ENCODE peak calls at places on chromosomes 13 and 19, in four cellular contexts. B, D, V and K are unnamed samples.
A peak's percentile ranks its signal among the peaks of the same experiment; 100 is the strongest.

GRCh38 chr13:105363747-105364177 is 1171.7 kb downstream of the EFNB2 start:
- DNase-seq in B (no peak), D (no peak), V (no peak), K (no peak)

GRCh38 chr13:30619731-30620130 is 2.0 kb downstream of the USPL1 start:
- DNase-seq in B (no peak), D (no peak), V (no peak), K (no peak)

GRCh38 chr19:39111593-39112199 is 13.9 kb upstream of the PAK4 start:
- DNase-seq in B (no peak), D (no peak), V (no peak), K (no peak)

GRCh38 chr13:32720026-32720425 is 133.8 kb downstream of the PDS5B start:
- DNase-seq in B (no peak), D (no peak), V (no peak), K (no peak)

GRCh38 chr19:13799669-13800068 is 4.4 kb downstream of the ZSWIM4 start:
- DNase-seq in B (no peak), D (no peak), V (no peak), K (no peak)

GRCh38 chr13:38803566-38803965 is 116.7 kb downstream of the FREM2 start:
- DNase-seq in B (no peak), D (no peak), V (no peak), K (no peak)

GRCh38 chr19:49222011-49222410 is 64.4 kb downstream of the TRPM4 start:
- DNase-seq in B (no peak), D (no peak), V (no peak), K (no peak)

GRCh38 chr19:30434797-30435594 is 62.8 kb downstream of the ZNF536 start:
- DNase-seq in B (no peak), D (no peak), V (no peak), K (no peak)

GRCh38 chr19:46967578-46968018 is 52.0 kb upstream of the NPAS1 start:
- DNase-seq in B (peak; percentile 39), D (no peak), V (no peak), K (no peak)

GRCh38 chr19:15367439-15367838 is 12.1 kb downstream of the AKAP8 start:
- DNase-seq in B (no peak), D (no peak), V (no peak), K (no peak)

GRCh38 chr19:15371119-15371518 is 8.5 kb downstream of the AKAP8 start:
- DNase-seq in B (no peak), D (no peak), V (no peak), K (no peak)

GRCh38 chr19:15368798-15369593 is 10.6 kb downstream of the AKAP8 start:
- DNase-seq in B (no peak), D (peak; percentile 64), V (no peak), K (no peak)

GRCh38 chr19:15368051-15368632 is 11.4 kb downstream of the AKAP8 start:
- DNase-seq in B (no peak), D (no peak), V (no peak), K (no peak)

GRCh38 chr19:15369594-15369891 is 10.0 kb downstream of the AKAP8 start:
- DNase-seq in B (no peak), D (no peak), V (no peak), K (no peak)
- H3K27ac ChIP-seq in B (no peak overlapping the region), D (no peak overlapping the region), V (no peak overlapping the region), K (no peak overlapping the region)

GRCh38 chr13:113840541-113841354 is 23.1 kb downstream of the GAS6 start:
- DNase-seq in B (no peak), D (no peak), V (no peak), K (no peak)
- H3K4me3 ChIP-seq in B (no peak overlapping the region), D (no peak overlapping the region), V (no peak overlapping the region), K (no peak overlapping the region)

GRCh38 chr19:33377586-33378475 is 4.3 kb downstream of the CEBPG start:
- DNase-seq in B (no peak), D (no peak), V (peak; percentile 68), K (no peak)

GRCh38 chr19:33375156-33375744 is 1.7 kb downstream of the CEBPG start:
- DNase-seq in B (no peak), D (no peak), V (no peak), K (no peak)

GRCh38 chr19:33375760-33376159 is 2.3 kb downstream of the CEBPG start:
- DNase-seq in B (peak; percentile 61), D (no peak), V (no peak), K (no peak)

GRCh38 chr19:33376931-33377557 is 3.5 kb downstream of the CEBPG start:
- DNase-seq in B (no peak), D (no peak), V (no peak), K (no peak)

DNA sequence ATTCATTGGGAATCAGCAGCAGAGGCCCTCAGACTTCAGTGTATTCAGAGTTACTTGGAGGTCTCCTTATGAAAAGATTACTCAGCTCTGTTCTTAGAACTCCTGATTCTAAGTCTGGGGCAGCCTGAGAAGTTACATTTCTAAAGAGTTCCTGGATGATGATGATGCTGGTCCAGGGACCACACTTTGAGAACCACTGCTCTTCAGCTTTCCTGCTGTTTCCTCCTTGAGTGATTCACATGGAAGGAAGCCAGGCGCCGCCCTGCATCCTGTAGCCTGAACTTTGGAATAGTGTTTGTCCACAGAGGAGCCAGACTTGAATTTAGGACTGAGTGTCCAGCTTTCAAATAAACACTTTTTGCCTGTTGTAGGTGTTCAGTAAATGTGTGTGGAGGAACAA is 2.9 kb downstream of the CEBPG start:
- DNase-seq in B (peak; percentile 67), D (peak; percentile 92), V (peak; percentile 92), K (peak; percentile 74)
- H3K27ac ChIP-seq in B (peak overlapping the region; percentile 93), D (no peak overlapping the region), V (peak overlapping the region; percentile 66), K (no peak overlapping the region)

DNA sequence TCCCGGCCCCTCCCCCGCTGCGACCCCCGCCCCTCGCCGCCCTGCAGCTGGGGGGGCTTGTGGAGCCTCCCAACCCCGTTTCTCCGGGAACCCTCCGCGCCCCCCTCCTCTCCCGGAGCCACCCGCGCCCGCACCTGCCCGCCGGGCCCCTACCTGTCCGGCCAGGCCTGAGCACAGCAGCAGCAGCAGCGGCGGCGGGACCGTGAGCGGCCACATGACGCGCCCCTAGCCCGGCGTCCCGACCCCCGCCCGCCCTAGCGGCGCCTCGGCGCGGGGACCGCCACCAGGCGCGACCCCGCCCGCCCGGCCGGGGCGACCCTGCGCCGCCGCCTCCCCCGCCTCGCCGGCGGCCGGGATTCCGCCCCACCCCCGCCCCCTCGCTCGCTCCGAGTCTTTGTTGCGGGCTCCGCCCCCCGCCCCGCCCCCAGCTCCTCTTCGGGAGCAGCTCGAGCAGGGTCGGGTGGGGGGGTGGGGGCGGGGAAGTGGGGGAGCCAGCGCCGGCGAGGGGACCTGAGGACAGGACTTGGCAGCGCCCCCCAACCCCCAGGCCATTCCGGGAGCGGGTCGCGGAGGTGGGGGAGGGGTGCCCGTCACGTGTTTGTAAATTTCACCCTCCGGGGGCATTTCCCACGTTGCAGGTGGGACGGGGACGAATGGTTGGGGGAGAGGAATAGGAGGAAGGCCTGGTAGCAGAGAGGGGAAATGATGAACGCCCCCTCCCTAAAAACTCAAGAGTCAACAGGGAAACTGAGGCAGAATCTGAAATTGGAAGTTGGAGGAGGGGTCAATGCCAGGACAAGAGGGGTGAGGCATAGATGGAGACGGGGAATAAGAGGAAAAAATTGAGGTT is at the start of gene OLFM2:
- DNase-seq in B (peak; percentile 54), D (no peak), V (no peak), K (no peak)
- H3K4me3 ChIP-seq in B (peak within 1 kb of the TSS; percentile 40), D (no peak within 1 kb of the TSS), V (no peak within 1 kb of the TSS), K (peak within 1 kb of the TSS; percentile 35)

DNA sequence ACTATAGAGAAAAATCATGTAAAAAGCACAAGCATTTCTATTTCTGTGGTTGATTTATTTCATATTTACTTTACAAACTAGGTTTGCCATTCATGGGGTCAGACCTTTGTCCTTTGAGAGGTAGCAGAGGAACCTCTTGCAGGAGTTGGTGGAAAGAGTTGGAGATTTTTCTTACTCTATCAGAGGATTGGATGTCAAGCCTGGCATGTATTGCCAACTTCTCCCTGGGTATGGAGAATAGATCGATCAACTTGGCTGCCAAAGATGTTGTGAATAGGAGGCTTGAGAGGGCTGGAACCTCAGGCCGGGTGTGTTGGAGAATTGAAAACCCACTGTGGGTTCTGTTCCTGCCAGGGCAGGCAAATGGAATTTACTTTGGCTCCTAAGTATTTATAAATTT is 81.2 kb downstream of the WDFY2 start:
- DNase-seq in B (no peak), D (no peak), V (no peak), K (no peak)
- H3K27ac ChIP-seq in B (no peak overlapping the region), D (no peak overlapping the region), V (no peak overlapping the region), K (no peak overlapping the region)

DNA sequence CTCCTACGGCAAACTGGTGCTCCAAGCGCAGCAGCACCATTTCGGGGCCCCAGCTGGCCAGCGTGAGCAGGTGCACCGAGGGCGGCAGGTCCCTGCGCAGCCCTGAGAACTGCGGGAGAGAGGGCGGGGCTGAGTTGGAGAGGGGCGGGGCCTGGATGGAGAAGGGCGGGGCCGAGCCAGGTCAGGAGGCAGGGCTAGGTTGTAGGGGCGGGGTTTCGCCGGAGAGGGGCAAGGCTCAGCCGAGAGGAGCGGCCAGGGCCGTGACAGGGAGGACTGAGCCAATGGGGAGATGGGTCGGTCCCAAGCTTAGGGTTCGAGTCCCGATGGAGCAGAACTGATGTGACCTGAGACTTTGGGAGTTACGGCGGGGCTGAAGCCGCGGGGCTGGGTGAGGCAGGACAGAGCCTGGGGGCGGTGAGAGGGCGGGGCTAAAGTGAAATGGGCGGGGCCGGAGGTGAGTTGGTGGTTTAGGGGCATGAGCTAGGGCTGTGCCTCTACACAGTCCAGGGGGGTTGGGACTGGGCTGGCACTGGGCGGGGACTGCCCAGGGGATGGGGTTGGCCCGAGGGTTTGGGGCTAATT is 19.0 kb downstream of the MAN2B1 start:
- DNase-seq in B (peak; percentile 68), D (peak; percentile 91), V (no peak), K (no peak)
- H3K4me3 ChIP-seq in B (peak overlapping the region; percentile 32), D (no peak overlapping the region), V (no peak overlapping the region), K (peak overlapping the region; percentile 32)